ENCODE peak calls at places on chromosomes 13 and 19, in four cellular contexts. One of them, this sample, is unnamed.

GRCh38 chr13:110661256-110661655 is 44.7 kb downstream of the CARS2 start:
- DNase-seq in H9: no peak
- DNase-seq in SK-N-SH: no peak
- DNase-seq in DND-41: no peak
- DNase-seq in this sample: no peak

GRCh38 chr19:1272423-1273262 is 2.7 kb upstream of the FAM174C start:
- DNase-seq in H9: no peak
- DNase-seq in SK-N-SH: no peak
- DNase-seq in DND-41: no peak
- DNase-seq in this sample: no peak

GRCh38 chr13:27293873-27294515 is 23.4 kb downstream of the RASL11A start:
- DNase-seq in SK-N-SH: no peak
- DNase-seq in H9: no peak
- DNase-seq in DND-41: no peak
- DNase-seq in this sample: no peak

GRCh38 chr19:12052571-12053169 is at the start of gene ZNF878:
- DNase-seq in DND-41: peak; percentile 94
- DNase-seq in SK-N-SH: peak; percentile 96
- DNase-seq in H9: peak; percentile 98
- DNase-seq in this sample: peak; percentile 76

GRCh38 chr13:42355118-42355840 is 83.3 kb downstream of the AKAP11 start:
- DNase-seq in H9: no peak
- DNase-seq in DND-41: peak; percentile 84
- DNase-seq in SK-N-SH: no peak
- DNase-seq in this sample: no peak

GRCh38 chr13:29718694-29719093 is 123.2 kb upstream of the SLC7A1 start:
- DNase-seq in DND-41: no peak
- DNase-seq in H9: no peak
- DNase-seq in SK-N-SH: no peak
- DNase-seq in this sample: no peak

GRCh38 chr13:43905435-43906031 is 25.8 kb downstream of the LACC1 start:
- DNase-seq in H9: no peak
- DNase-seq in DND-41: peak; percentile 42
- DNase-seq in SK-N-SH: peak; percentile 63
- DNase-seq in this sample: peak; percentile 48

GRCh38 chr19:17240062-17240854 is 5.5 kb downstream of the NR2F6 start:
- DNase-seq in DND-41: no peak
- DNase-seq in H9: no peak
- DNase-seq in SK-N-SH: no peak
- DNase-seq in this sample: no peak

GRCh38 chr13:113196970-113197737 is 11.3 kb downstream of the PCID2 start:
- DNase-seq in SK-N-SH: no peak
- DNase-seq in DND-41: no peak
- DNase-seq in H9: no peak
- DNase-seq in this sample: no peak

GRCh38 chr13:29594310-29594709 is 1.2 kb downstream of the SLC7A1 start:
- DNase-seq in SK-N-SH: peak; percentile 62
- DNase-seq in DND-41: peak; percentile 55
- DNase-seq in H9: no peak
- DNase-seq in this sample: peak; percentile 73

GRCh38 chr13:44425041-44425814 is 51.6 kb downstream of the SERP2 start:
- DNase-seq in DND-41: peak; percentile 44
- DNase-seq in SK-N-SH: peak; percentile 46
- DNase-seq in H9: no peak
- DNase-seq in this sample: no peak

GRCh38 chr19:12790628-12791344 is 500 bp upstream of the JUNB start:
- DNase-seq in H9: no peak
- DNase-seq in SK-N-SH: no peak
- DNase-seq in DND-41: no peak
- DNase-seq in this sample: peak; percentile 14

GRCh38 chr13:48902421-48902820 is 73.3 kb upstream of the FNDC3A start:
- DNase-seq in DND-41: no peak
- DNase-seq in SK-N-SH: no peak
- DNase-seq in H9: peak; percentile 41
- DNase-seq in this sample: peak; percentile 60

GRCh38 chr19:4597975-4598671 is 38.6 kb upstream of the SEMA6B start:
- DNase-seq in SK-N-SH: peak; percentile 86
- DNase-seq in H9: peak; percentile 83
- DNase-seq in DND-41: peak; percentile 75
- DNase-seq in this sample: no peak

GRCh38 chr19:1840541-1841115 is 7.7 kb downstream of the REXO1 start:
- DNase-seq in H9: no peak
- DNase-seq in DND-41: no peak
- DNase-seq in SK-N-SH: no peak
- DNase-seq in this sample: no peak

GRCh38 chr13:107203146-107203847 is 635.4 kb upstream of the ARGLU1 start:
- DNase-seq in DND-41: peak; percentile 16
- DNase-seq in SK-N-SH: peak; percentile 38
- DNase-seq in H9: peak; percentile 70
- DNase-seq in this sample: no peak

GRCh38 chr13:45303866-45304265 is 37.1 kb downstream of the TPT1 start:
- DNase-seq in H9: no peak
- DNase-seq in SK-N-SH: no peak
- DNase-seq in DND-41: no peak
- DNase-seq in this sample: no peak

GRCh38 chr19:47228168-47228936 is 2.6 kb downstream of the BBC3 start:
- DNase-seq in H9: peak; percentile 73
- DNase-seq in DND-41: no peak
- DNase-seq in SK-N-SH: peak; percentile 66
- DNase-seq in this sample: peak; percentile 26

GRCh38 chr19:49224856-49225255 is 67.3 kb downstream of the TRPM4 start:
- DNase-seq in DND-41: peak; percentile 56
- DNase-seq in H9: peak; percentile 87
- DNase-seq in SK-N-SH: peak; percentile 66
- DNase-seq in this sample: peak; percentile 63

GRCh38 chr13:23672616-23673015 is 102.4 kb downstream of the TNFRSF19 start:
- DNase-seq in DND-41: no peak
- DNase-seq in H9: no peak
- DNase-seq in SK-N-SH: no peak
- DNase-seq in this sample: no peak

GRCh38 chr13:25286308-25286968 is 850 bp downstream of the MTMR6 start:
- DNase-seq in H9: no peak
- DNase-seq in SK-N-SH: peak; percentile 49
- DNase-seq in DND-41: peak; percentile 58
- DNase-seq in this sample: peak; percentile 44

GRCh38 chr19:2164020-2164988 is 571 bp downstream of the DOT1L start:
- DNase-seq in SK-N-SH: no peak
- DNase-seq in DND-41: no peak
- DNase-seq in H9: no peak
- DNase-seq in this sample: peak; percentile 31

GRCh38 chr19:33947565-33947964 is 150.9 kb downstream of the KCTD15 start:
- DNase-seq in DND-41: no peak
- DNase-seq in SK-N-SH: no peak
- DNase-seq in H9: no peak
- DNase-seq in this sample: no peak

GRCh38 chr13:113849981-113850721 is 13.7 kb downstream of the GAS6 start:
- DNase-seq in H9: no peak
- DNase-seq in SK-N-SH: no peak
- DNase-seq in DND-41: no peak
- DNase-seq in this sample: no peak

GRCh38 chr13:77896536-77896935 is 22.1 kb downstream of the EDNRB start:
- DNase-seq in SK-N-SH: no peak
- DNase-seq in H9: no peak
- DNase-seq in DND-41: no peak
- DNase-seq in this sample: no peak

GRCh38 chr19:2847507-2847906 is 6.2 kb downstream of the ZNF555 start:
- DNase-seq in SK-N-SH: no peak
- DNase-seq in DND-41: no peak
- DNase-seq in H9: no peak
- DNase-seq in this sample: no peak

GRCh38 chr19:8487137-8487851 is 15.1 kb downstream of the PRAM1 start:
- DNase-seq in H9: no peak
- DNase-seq in DND-41: peak; percentile 64
- DNase-seq in SK-N-SH: no peak
- DNase-seq in this sample: no peak

GRCh38 chr13:23796546-23796945 is 92.7 kb downstream of the MIPEP start:
- DNase-seq in H9: no peak
- DNase-seq in DND-41: no peak
- DNase-seq in SK-N-SH: no peak
- DNase-seq in this sample: no peak

DNA sequence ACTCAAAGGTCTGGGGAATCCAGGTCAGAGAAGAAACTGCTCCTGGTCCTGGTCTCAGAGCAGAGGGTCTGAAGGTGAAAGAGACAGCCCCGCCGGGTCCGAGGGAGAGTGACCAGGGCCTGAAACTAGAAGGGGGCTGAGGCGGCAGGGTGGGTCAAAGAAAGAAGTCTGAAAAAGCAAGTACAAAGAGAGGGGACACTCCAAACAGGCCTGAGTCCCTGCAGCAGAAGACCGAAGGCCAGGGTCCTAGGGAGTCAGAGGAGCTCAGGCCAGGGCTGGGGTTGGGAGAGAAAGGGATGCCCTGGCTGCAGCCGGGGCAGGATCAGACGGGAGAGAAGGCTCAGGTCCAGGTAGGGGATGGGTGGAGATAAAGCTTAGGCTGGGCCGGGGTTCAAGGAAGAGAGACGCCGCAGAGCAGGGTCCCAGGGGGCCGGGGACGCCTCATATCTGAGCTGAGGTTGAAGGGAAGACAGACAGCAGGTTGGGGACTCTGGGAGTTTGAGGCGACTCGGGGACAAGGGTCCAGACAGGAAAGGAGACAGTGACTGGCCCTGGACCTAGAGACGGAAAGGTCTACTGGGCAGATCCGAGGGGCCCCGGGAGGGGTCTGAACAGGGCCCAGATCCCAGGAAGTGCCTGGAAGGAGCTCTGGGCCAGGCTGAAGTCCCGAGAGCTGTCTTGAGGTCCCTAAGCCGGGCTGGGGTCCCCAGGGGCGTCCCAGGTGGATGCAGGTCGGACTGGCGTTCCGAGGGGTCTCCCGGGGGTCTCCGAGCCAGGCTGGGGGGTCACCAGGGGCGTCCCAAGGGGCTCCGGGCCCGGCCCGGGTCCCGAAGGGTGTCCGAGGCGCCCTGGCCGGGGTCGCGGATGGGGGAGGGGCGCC is 795 bp downstream of the MLLT1 start:
- DNase-seq in DND-41: peak; percentile 32
- DNase-seq in SK-N-SH: no peak
- DNase-seq in H9: no peak
- DNase-seq in this sample: no peak
- H4K20me1 ChIP-seq in DND-41: peaks cover 53% of the 10 kb centered on the region
- H4K20me1 ChIP-seq in SK-N-SH: peaks cover 51% of the 10 kb centered on the region
- H4K20me1 ChIP-seq in H9: no peaks in the 10 kb centered on the region
- H4K20me1 ChIP-seq in this sample: no peaks in the 10 kb centered on the region

GRCh38 chr19:42378225-42378929 is 11.7 kb downstream of the CNFN start:
- DNase-seq in DND-41: no peak
- DNase-seq in H9: no peak
- DNase-seq in SK-N-SH: no peak
- DNase-seq in this sample: peak; percentile 27
- H3K4me1 ChIP-seq in DND-41: no peaks in the 10 kb centered on the region
- H3K4me1 ChIP-seq in H9: peaks cover 2% of the 10 kb centered on the region
- H3K4me1 ChIP-seq in SK-N-SH: no peaks in the 10 kb centered on the region
- H3K4me1 ChIP-seq in this sample: peaks cover 5% of the 10 kb centered on the region

GRCh38 chr13:33194820-33195692 is 90.5 kb downstream of the STARD13 start:
- DNase-seq in SK-N-SH: peak; percentile 36
- DNase-seq in DND-41: no peak
- DNase-seq in H9: no peak
- DNase-seq in this sample: no peak
- H3K9ac ChIP-seq in SK-N-SH: peak overlapping the region; percentile 67
- H3K9ac ChIP-seq in DND-41: no peak overlapping the region
- H3K9ac ChIP-seq in H9: no peak overlapping the region
- H3K9ac ChIP-seq in this sample: no peak overlapping the region

GRCh38 chr13:21039097-21039800 is 22.1 kb downstream of the LATS2 start:
- DNase-seq in SK-N-SH: no peak
- DNase-seq in H9: no peak
- DNase-seq in DND-41: no peak
- DNase-seq in this sample: no peak
- H4K20me1 ChIP-seq in SK-N-SH: peaks cover 93% of the 10 kb centered on the region
- H4K20me1 ChIP-seq in H9: no peaks in the 10 kb centered on the region
- H4K20me1 ChIP-seq in DND-41: no peaks in the 10 kb centered on the region
- H4K20me1 ChIP-seq in this sample: no peaks in the 10 kb centered on the region